ENCODE peak calls at places on chromosomes 6 and 20, in six cellular contexts. L, C, B, T, D and S are unnamed samples.

GRCh38 chr20:38171301-38172010 is 6.4 kb upstream of the TGM2 start:
- DNase-seq in T (no peak), L (no peak), C (no peak), B (no peak), D (peak; percentile 64), S (peak; percentile 94)

GRCh38 chr20:48791014-48791413 is 36.8 kb downstream of the PREX1 start:
- DNase-seq in C (no peak), D (no peak), B (no peak), T (peak; percentile 6), L (no peak), S (no peak)

GRCh38 chr6:158571826-158572652 is 12.1 kb downstream of the TMEM181 start:
- DNase-seq in L (no peak), D (no peak), B (no peak), C (no peak), T (no peak), S (no peak)

GRCh38 chr6:104956663-104957294 is at the start of gene LIN28B:
- DNase-seq in B (no peak), T (peak; percentile 92), C (no peak), D (no peak), L (no peak), S (peak; percentile 76)

GRCh38 chr6:160226118-160226541 is 32.5 kb downstream of the SLC22A2 start:
- DNase-seq in T (no peak), C (no peak), B (no peak), L (no peak), D (no peak), S (no peak)

GRCh38 chr20:34948030-34948429 is 7.6 kb downstream of the GSS start:
- DNase-seq in C (no peak), D (no peak), T (no peak), B (no peak), L (no peak), S (peak; percentile 43)

GRCh38 chr6:108492131-108492766 is 68.5 kb upstream of the FOXO3 start:
- DNase-seq in L (no peak), C (peak; percentile 6), B (no peak), T (peak; percentile 70), D (no peak), S (peak; percentile 57)

GRCh38 chr6:159416891-159417540 is 247.8 kb downstream of the FNDC1 start:
- DNase-seq in B (peak; percentile 21), T (no peak), C (no peak), D (no peak), L (no peak), S (no peak)

GRCh38 chr6:14399635-14400034 is 282.1 kb downstream of the CD83 start:
- DNase-seq in D (no peak), B (no peak), T (no peak), C (no peak), L (no peak), S (no peak)

GRCh38 chr6:145814035-145814500 is 527 bp downstream of the FBXO30 start:
- DNase-seq in T (peak; percentile 70), L (no peak), B (no peak), C (peak; percentile 17), D (peak; percentile 83), S (peak; percentile 77)

GRCh38 chr6:73969982-73970960 is 274.3 kb downstream of the CD109 start:
- DNase-seq in T (peak; percentile 72), D (no peak), B (no peak), C (peak; percentile 28), L (no peak), S (peak; percentile 73)

GRCh38 chr6:21141616-21142303 is 451.8 kb upstream of the SOX4 start:
- DNase-seq in C (no peak), L (no peak), B (no peak), T (no peak), D (no peak), S (no peak)

GRCh38 chr6:11317885-11318771 is 85.7 kb upstream of the NEDD9 start:
- DNase-seq in D (peak; percentile 86), L (no peak), T (no peak), C (peak; percentile 62), B (peak; percentile 82), S (peak; percentile 98)

GRCh38 chr6:20810732-20811111 is 276.5 kb downstream of the CDKAL1 start:
- DNase-seq in B (no peak), L (no peak), T (no peak), C (no peak), D (no peak), S (no peak)

GRCh38 chr20:24667689-24668383 is 198.4 kb downstream of the SYNDIG1 start:
- DNase-seq in C (no peak), B (no peak), L (no peak), T (no peak), D (peak; percentile 65), S (no peak)

GRCh38 chr6:52300489-52300931 is 16.0 kb upstream of the MCM3 start:
- DNase-seq in B (no peak), T (no peak), D (no peak), C (no peak), L (no peak), S (no peak)

GRCh38 chr20:14451458-14451857 is 114.0 kb upstream of the FLRT3 start:
- DNase-seq in T (no peak), D (no peak), C (no peak), L (no peak), B (no peak), S (no peak)

GRCh38 chr6:16783485-16783884 is 22.2 kb upstream of the ATXN1 start:
- DNase-seq in C (no peak), L (no peak), T (no peak), B (no peak), D (no peak), S (peak; percentile 29)

GRCh38 chr6:157861814-157862213 is 38.8 kb downstream of the SNX9 start:
- DNase-seq in D (no peak), B (no peak), C (no peak), T (no peak), L (no peak), S (peak; percentile 46)

GRCh38 chr6:43517503-43518357 is 841 bp downstream of the POLR1C start:
- DNase-seq in B (no peak), L (no peak), C (no peak), T (peak; percentile 47), D (no peak), S (no peak)

GRCh38 chr6:87431263-87431662 is 23.5 kb downstream of the CFAP206 start:
- DNase-seq in B (no peak), C (no peak), T (no peak), D (no peak), L (no peak), S (no peak)

GRCh38 chr6:125114248-125114858 is 39.2 kb upstream of the TPD52L1 start:
- DNase-seq in D (no peak), B (no peak), T (peak; percentile 68), C (peak; percentile 53), L (no peak), S (peak; percentile 66)

GRCh38 chr6:52994789-52995078 is 350 bp downstream of the GSTA4 start:
- DNase-seq in B (no peak), T (no peak), D (peak; percentile 79), C (peak; percentile 32), L (peak; percentile 38), S (no peak)

GRCh38 chr6:43129434-43130194 is 41.5 kb upstream of the SRF start:
- DNase-seq in T (peak; percentile 65), B (no peak), C (no peak), D (no peak), L (no peak), S (peak; percentile 42)

GRCh38 chr6:137879885-137880430 is 12.9 kb downstream of the TNFAIP3 start:
- DNase-seq in C (no peak), B (no peak), L (no peak), D (no peak), T (no peak), S (no peak)

GRCh38 chr6:63663882-63664281 is 28.3 kb downstream of the PHF3 start:
- DNase-seq in B (no peak), C (no peak), L (no peak), T (no peak), D (no peak), S (no peak)